ENCODE peak calls at places on chromosomes 12 and 14, in six cellular contexts. K is GM23248, G is HCT116, R is PC-3, A is neural progenitor cell, Y is SK-N-SH. I is an unnamed sample.

GRCh38 chr14:28756896-28757570 is 9.6 kb upstream of the FOXG1 start:
- DNase-seq in K (peak; percentile 77), G (no peak), R (peak; percentile 63), A (peak; percentile 80), Y (peak; percentile 52), I (no peak)

GRCh38 chr12:52120951-52121847 is 41.7 kb downstream of the SMIM41 start:
- DNase-seq in K (no peak), G (no peak), R (peak; percentile 25), A (no peak), Y (peak; percentile 24), I (no peak)

GRCh38 chr14:56635041-56635440 is 55.4 kb downstream of the TMEM260 start:
- DNase-seq in K (no peak), G (no peak), R (no peak), A (no peak), Y (no peak), I (no peak)

GRCh38 chr12:31645944-31646343 is 13.5 kb upstream of the ETFBKMT start:
- DNase-seq in K (no peak), G (no peak), R (no peak), A (no peak), Y (no peak), I (no peak)

GRCh38 chr14:62213516-62213915 is 451.3 kb downstream of the SNAPC1 start:
- DNase-seq in K (peak; percentile 2), G (no peak), R (peak; percentile 2), A (no peak), Y (no peak), I (no peak)

GRCh38 chr12:101174576-101174975 is 35.5 kb downstream of the SLC5A8 start:
- DNase-seq in K (no peak), G (no peak), R (no peak), A (no peak), Y (no peak), I (no peak)

GRCh38 chr12:46303039-46303666 is 34.3 kb upstream of the SLC38A1 start:
- DNase-seq in K (peak; percentile 53), G (peak; percentile 18), R (peak; percentile 60), A (no peak), Y (peak; percentile 54), I (peak; percentile 36)

GRCh38 chr12:107454431-107454830 is 231.2 kb upstream of the PWP1 start:
- DNase-seq in K (no peak), G (no peak), R (no peak), A (no peak), Y (no peak), I (no peak)

GRCh38 chr14:68439741-68440140 is 353.1 kb downstream of the ZFP36L1 start:
- DNase-seq in K (no peak), G (no peak), R (no peak), A (no peak), Y (no peak), I (no peak)

GRCh38 chr12:78888583-78888982 is 24.0 kb downstream of the SYT1 start:
- DNase-seq in K (no peak), G (peak; percentile 74), R (no peak), A (no peak), Y (no peak), I (peak; percentile 90)
- TF ChIP-seq EZH2phosphoT487 in K (no peak), G (no peak), R (no peak), A (no peak), Y (no peak), I (no peak)

GRCh38 chr14:95440951-95441350 is 75.5 kb downstream of the SYNE3 start:
- DNase-seq in K (peak; percentile 27), G (no peak), R (no peak), A (no peak), Y (peak; percentile 65), I (no peak)

GRCh38 chr14:95440496-95440895 is 76.0 kb downstream of the SYNE3 start:
- DNase-seq in K (no peak), G (no peak), R (no peak), A (no peak), Y (peak; percentile 82), I (no peak)

GRCh38 chr14:95444132-95445129 is 72.0 kb downstream of the SYNE3 start:
- DNase-seq in K (no peak), G (no peak), R (no peak), A (no peak), Y (no peak), I (no peak)

GRCh38 chr14:95442016-95442632 is 74.3 kb downstream of the SYNE3 start:
- DNase-seq in K (no peak), G (no peak), R (no peak), A (no peak), Y (no peak), I (no peak)

GRCh38 chr14:95442633-95443021 is 73.8 kb downstream of the SYNE3 start:
- DNase-seq in K (peak; percentile 83), G (peak; percentile 49), R (peak; percentile 81), A (peak; percentile 87), Y (peak; percentile 88), I (peak; percentile 48)
- H3K9ac ChIP-seq in K (no peak overlapping the region), G (no peak overlapping the region), R (no peak overlapping the region), A (no peak overlapping the region), Y (no peak overlapping the region), I (no peak overlapping the region)

GRCh38 chr12:3354586-3354985 is 136.4 kb upstream of the PRMT8 start:
- DNase-seq in K (no peak), G (no peak), R (no peak), A (no peak), Y (no peak), I (no peak)

GRCh38 chr12:3353621-3354020 is 137.4 kb upstream of the PRMT8 start:
- DNase-seq in K (no peak), G (no peak), R (no peak), A (no peak), Y (no peak), I (no peak)

GRCh38 chr12:3350432-3350831 is 140.6 kb upstream of the PRMT8 start:
- DNase-seq in K (no peak), G (no peak), R (no peak), A (no peak), Y (no peak), I (no peak)

GRCh38 chr12:3351731-3352130 is 139.3 kb upstream of the PRMT8 start:
- DNase-seq in K (no peak), G (no peak), R (no peak), A (no peak), Y (no peak), I (no peak)

DNA sequence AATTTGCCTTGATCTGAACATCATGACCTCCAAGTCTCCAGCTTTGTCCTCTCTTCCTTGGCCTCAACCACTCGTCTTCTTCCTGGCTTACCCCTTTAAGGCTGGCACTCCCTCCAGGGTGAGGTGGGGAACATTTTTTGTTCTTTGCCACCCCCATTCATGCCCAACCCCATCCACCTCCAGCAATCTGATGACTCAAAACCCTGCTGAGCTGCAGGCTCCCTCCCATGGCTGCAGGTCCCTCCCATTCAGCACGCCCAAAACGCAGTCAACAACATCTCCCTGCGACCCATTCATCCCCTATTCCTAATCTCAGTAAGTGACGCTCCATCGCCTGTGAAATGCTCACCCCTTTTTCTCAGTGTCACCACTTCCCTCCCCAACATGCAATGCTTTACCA is 138.8 kb upstream of the PRMT8 start:
- DNase-seq in K (no peak), G (no peak), R (no peak), A (no peak), Y (no peak), I (no peak)
- H3K27ac ChIP-seq in K (no peak overlapping the region), G (no peak overlapping the region), R (no peak overlapping the region), A (no peak overlapping the region), Y (no peak overlapping the region), I (no peak overlapping the region)

GRCh38 chr14:60089201-60089600 is 2.5 kb upstream of the PCNX4 start:
- DNase-seq in K (no peak), G (no peak), R (no peak), A (no peak), Y (no peak), I (no peak)

GRCh38 chr14:60093088-60093487 is 1.4 kb downstream of the PCNX4 start:
- DNase-seq in K (peak; percentile 42), G (no peak), R (peak; percentile 32), A (no peak), Y (no peak), I (no peak)

GRCh38 chr14:60091550-60092511 is at the start of gene PCNX4:
- DNase-seq in K (peak; percentile 100), G (peak; percentile 98), R (peak; percentile 100), A (peak; percentile 98), Y (peak; percentile 90), I (peak; percentile 91)

GRCh38 chr14:60092516-60092915 is 793 bp downstream of the PCNX4 start:
- DNase-seq in K (peak; percentile 77), G (no peak), R (peak; percentile 65), A (peak; percentile 32), Y (peak; percentile 38), I (peak; percentile 9)

DNA sequence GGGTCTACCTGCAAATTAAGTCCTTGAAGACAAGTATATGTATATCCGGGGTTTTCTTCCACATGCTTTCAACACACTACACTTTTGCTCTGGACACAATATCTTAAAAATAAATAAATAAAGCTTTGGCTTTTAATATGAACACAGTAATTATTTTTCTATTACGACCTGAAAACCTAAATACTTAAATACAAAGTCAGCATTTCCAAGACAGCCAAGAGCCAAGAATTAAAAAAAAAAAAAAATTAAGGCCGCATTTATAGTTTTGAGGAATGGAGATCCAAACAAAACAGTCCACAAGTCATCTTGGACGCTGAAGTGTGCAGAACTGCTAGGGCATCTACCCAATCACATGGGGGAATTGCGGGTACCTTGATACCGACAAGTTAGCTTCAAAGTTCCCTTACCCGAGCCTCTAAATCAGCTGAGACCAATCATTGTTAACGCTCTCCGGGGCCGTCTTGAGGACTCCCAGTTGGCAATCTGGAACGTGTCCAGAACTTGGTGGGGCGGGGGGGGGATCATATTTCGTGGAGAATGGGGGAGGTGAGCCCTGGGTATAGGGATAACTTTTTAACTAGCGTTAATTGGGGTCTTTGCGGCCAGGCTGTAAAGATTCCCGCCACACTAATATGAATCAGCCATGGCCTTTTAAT is 731 bp upstream of the PCNX4 start:
- DNase-seq in K (peak; percentile 74), G (peak; percentile 37), R (peak; percentile 84), A (peak; percentile 49), Y (peak; percentile 50), I (peak; percentile 20)
- TF ChIP-seq EZH2phosphoT487 in K (no peak), G (no peak), R (no peak), A (no peak), Y (no peak), I (no peak)

DNA sequence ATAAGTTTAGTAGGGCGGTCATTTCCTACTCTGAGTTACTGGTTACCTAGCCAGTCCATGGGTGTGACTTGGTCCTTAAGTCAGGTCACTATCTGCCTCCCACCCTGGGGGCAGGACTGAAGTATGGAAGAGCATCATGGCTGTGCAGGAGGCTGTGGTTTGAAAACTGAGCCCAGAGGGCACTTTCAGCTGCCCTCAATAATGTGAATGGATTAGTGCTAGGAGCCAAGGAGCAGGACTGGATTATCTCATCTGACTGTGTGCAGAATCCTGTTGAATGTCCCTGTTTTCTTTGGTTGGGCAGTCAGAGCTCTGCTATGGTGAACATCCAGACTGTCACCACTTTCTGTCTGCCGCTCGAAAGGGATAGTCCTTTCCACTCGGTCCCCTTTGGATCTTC is 1.6 kb downstream of the ATXN7L3B start:
- DNase-seq in K (peak; percentile 11), G (no peak), R (peak; percentile 7), A (peak; percentile 32), Y (peak; percentile 3), I (no peak)
- H3K9ac ChIP-seq in K (peak overlapping the region; percentile 99), G (peak overlapping the region; percentile 99), R (peak overlapping the region; percentile 99), A (no peak overlapping the region), Y (peak overlapping the region; percentile 98), I (peak overlapping the region; percentile 99)

GRCh38 chr14:81946808-81947798 is 413.4 kb upstream of the SEL1L start:
- DNase-seq in K (no peak), G (no peak), R (no peak), A (peak; percentile 47), Y (no peak), I (no peak)
- H3K27ac ChIP-seq in K (no peak overlapping the region), G (no peak overlapping the region), R (no peak overlapping the region), A (no peak overlapping the region), Y (no peak overlapping the region), I (no peak overlapping the region)